ENCODE peak calls at places on chromosomes 16 and 17, in ten cellular contexts. U is cardiac fibroblast, S is PC-3, J is ovary, N is fibroblast of mammary gland, G is tibial nerve, P is mucosa of descending colon, F is mammary epithelial cell, R is fibroblast of pulmonary artery, W is psoas muscle. B is an unnamed sample.

GRCh38 chr16:10625595-10626357 is 45.4 kb upstream of the EMP2 start:
- DNase-seq in U (peak; percentile 32), S (peak; percentile 60), J (no peak), N (peak; percentile 53), G (no peak), P (no peak), F (peak; percentile 16), R (no peak), W (no peak), B (peak; percentile 67)

GRCh38 chr16:86568677-86569623 is 2.3 kb downstream of the FOXC2 start:
- DNase-seq in U (peak; percentile 18), S (no peak), J (no peak), N (no peak), G (no peak), P (no peak), F (no peak), R (no peak), W (no peak), B (no peak)

GRCh38 chr16:74297296-74297665 is 667 bp downstream of the PSMD7 start:
- DNase-seq in U (peak; percentile 37), S (peak; percentile 27), J (no peak), N (peak; percentile 41), G (no peak), P (no peak), F (peak; percentile 25), R (peak; percentile 22), W (peak; percentile 19), B (peak; percentile 31)

GRCh38 chr17:57438031-57438731 is 181.9 kb downstream of the MSI2 start:
- DNase-seq in U (no peak), S (no peak), J (no peak), N (no peak), G (no peak), P (no peak), F (no peak), R (no peak), W (no peak), B (no peak)

GRCh38 chr17:75493476-75494129 is 21.7 kb downstream of the CASKIN2 start:
- DNase-seq in U (no peak), S (no peak), J (no peak), N (no peak), G (no peak), P (no peak), F (no peak), R (no peak), W (no peak), B (no peak)

GRCh38 chr17:7225711-7226331 is 6.1 kb downstream of the ACADVL start:
- DNase-seq in U (no peak), S (no peak), J (no peak), N (no peak), G (no peak), P (no peak), F (no peak), R (no peak), W (peak; percentile 18), B (no peak)

GRCh38 chr16:47617732-47618131 is 156.6 kb downstream of the PHKB start:
- DNase-seq in U (no peak), S (no peak), J (no peak), N (peak; percentile 47), G (no peak), P (no peak), F (peak; percentile 49), R (peak; percentile 25), W (no peak), B (peak; percentile 33)

GRCh38 chr16:2428051-2428786 is 1.0 kb upstream of the CCNF start:
- DNase-seq in U (peak; percentile 31), S (peak; percentile 22), J (peak; percentile 67), N (peak; percentile 35), G (peak; percentile 25), P (peak; percentile 71), F (peak; percentile 20), R (peak; percentile 27), W (no peak), B (peak; percentile 38)

GRCh38 chr16:19116711-19117449 is 3.1 kb downstream of the ITPRIPL2 start:
- DNase-seq in U (peak; percentile 52), S (no peak), J (no peak), N (peak; percentile 61), G (no peak), P (no peak), F (peak; percentile 59), R (peak; percentile 38), W (no peak), B (peak; percentile 85)

GRCh38 chr16:2790631-2791030 is 3.3 kb upstream of the PRSS33 start:
- DNase-seq in U (no peak), S (no peak), J (no peak), N (no peak), G (no peak), P (peak; percentile 4), F (no peak), R (no peak), W (no peak), B (no peak)

GRCh38 chr16:25143898-25144297 is 32.4 kb downstream of the LCMT1 start:
- DNase-seq in U (no peak), S (no peak), J (no peak), N (no peak), G (no peak), P (peak; percentile 35), F (no peak), R (no peak), W (no peak), B (peak; percentile 11)

GRCh38 chr16:10077861-10078260 is 104.4 kb downstream of the GRIN2A start:
- DNase-seq in U (no peak), S (peak; percentile 63), J (no peak), N (no peak), G (no peak), P (no peak), F (peak; percentile 65), R (no peak), W (no peak), B (no peak)

GRCh38 chr17:62692721-62693431 is 65.4 kb downstream of the MRC2 start:
- DNase-seq in U (peak; percentile 38), S (peak; percentile 50), J (no peak), N (peak; percentile 54), G (no peak), P (no peak), F (no peak), R (peak; percentile 52), W (no peak), B (no peak)

GRCh38 chr17:70165383-70165782 is 3.9 kb upstream of the KCNJ2 start:
- DNase-seq in U (no peak), S (no peak), J (no peak), N (no peak), G (no peak), P (no peak), F (no peak), R (no peak), W (no peak), B (no peak)

DNA sequence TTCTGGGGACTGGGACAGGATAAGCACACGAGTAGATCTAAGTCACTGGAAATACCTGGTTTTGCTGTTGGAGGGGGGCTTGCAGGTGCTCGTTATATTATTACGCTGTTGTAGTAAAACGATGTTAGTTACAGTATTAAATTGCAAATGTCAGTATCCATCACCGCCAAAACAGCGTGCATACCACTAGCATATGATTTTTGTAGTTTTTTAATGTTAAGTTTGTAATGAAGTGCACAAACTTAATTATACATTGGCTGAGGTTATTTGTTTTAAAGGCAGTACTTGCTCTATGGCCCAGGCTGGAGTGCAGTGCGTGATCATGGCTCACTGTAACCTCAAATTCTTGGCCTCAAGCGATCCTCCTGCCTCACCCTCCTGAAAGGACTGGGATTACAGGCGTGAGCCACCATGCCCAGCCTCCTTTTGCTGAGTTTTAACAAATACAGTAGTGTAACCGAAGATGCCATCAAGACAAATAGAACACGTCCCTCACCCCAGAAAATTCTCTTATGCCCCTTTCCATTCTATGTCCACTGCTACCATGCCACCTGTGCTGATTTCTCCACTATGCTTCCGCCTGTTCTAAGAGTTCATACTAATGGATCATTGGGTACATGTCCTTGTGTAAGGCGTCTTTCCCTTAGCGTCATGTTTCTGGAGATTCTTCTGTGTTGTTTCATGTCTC is 20.7 kb upstream of the CSNK1D start:
- DNase-seq in U (peak; percentile 61), S (no peak), J (no peak), N (peak; percentile 57), G (no peak), P (peak; percentile 32), F (no peak), R (no peak), W (no peak), B (peak; percentile 58)
- H3K4me3 ChIP-seq in U (no peak overlapping the region), S (peak overlapping the region; percentile 58), J (peak overlapping the region; percentile 36), N (peak overlapping the region; percentile 45), G (peak overlapping the region; percentile 39), P (no peak overlapping the region), F (no peak overlapping the region), R (peak overlapping the region; percentile 42), W (peak overlapping the region; percentile 60), B (peak overlapping the region; percentile 38)

DNA sequence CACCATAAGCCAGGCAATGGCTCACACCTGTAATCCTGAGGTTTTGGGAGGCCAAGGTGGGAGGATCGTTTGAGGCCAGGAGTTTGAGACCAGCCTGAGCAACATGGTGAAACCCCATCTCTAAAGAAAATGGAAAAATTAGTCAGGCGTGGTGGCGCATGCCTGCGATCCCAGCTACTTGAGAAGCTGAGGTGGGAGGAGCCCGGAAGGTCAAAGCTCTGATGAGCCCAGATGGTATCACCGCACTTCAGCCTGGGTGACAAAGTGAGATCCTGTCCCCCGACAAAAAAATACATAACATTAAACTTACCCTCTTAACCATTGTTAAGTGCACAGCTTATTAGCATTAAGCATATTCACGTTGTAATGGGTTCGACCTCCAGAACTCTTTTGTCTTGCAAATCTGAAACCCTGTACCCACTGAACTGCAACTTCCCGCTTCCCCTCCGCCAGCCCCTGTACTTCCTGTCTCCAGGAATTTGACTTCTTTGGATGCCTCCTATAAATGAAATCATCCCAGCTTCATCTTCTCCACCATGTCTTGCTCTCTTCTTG is 66.8 kb downstream of the CRISPLD2 start:
- DNase-seq in U (no peak), S (no peak), J (no peak), N (no peak), G (no peak), P (no peak), F (no peak), R (no peak), W (no peak), B (no peak)
- TF ChIP-seq CTCF in U (no peak), S (no peak), J (no peak), N (no peak), G (no peak), P (no peak), F (no peak), R (no peak), W (no peak), B (no peak)

DNA sequence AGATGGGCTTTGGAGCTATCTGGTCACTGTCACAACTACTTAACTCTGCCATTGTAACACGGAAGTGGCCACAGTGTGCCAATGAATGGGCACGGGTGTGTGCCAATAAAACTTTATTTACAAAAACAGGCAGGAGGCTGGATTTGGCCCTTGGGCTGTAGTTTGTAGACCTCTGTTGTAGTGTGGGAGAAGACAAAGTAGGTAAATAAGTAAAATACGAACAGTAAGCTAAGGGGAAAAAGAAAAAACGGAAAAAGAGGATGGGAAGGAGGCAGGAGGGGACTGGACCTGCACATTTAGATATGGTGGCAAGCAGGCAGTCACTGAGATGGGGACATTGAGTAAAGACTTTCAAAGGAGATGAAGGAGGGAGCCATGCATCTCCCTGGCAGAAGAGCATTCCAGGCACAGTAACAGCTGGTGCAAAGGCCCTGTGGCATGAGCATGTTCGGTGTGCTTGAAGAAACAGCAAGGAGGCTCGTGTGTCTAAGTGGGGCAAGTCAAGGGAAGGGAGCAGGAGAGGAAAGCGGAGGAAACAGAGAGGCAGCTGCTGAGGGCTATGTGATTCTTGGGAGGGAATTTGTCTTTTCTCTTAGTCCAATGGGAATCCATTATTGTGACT is 202.7 kb upstream of the CACNG3 start:
- DNase-seq in U (no peak), S (no peak), J (no peak), N (no peak), G (no peak), P (no peak), F (no peak), R (no peak), W (no peak), B (no peak)
- H3K4me3 ChIP-seq in U (no peak overlapping the region), S (no peak overlapping the region), J (no peak overlapping the region), N (no peak overlapping the region), G (no peak overlapping the region), P (no peak overlapping the region), F (no peak overlapping the region), R (no peak overlapping the region), W (no peak overlapping the region), B (no peak overlapping the region)

GRCh38 chr17:78210111-78210510 is 3.9 kb upstream of the BIRC5 start:
- DNase-seq in U (no peak), S (no peak), J (no peak), N (no peak), G (no peak), P (no peak), F (no peak), R (no peak), W (no peak), B (no peak)
- TF ChIP-seq CTCF in U (no peak), S (no peak), J (no peak), N (no peak), G (no peak), P (no peak), F (no peak), R (no peak), W (no peak), B (no peak)